ENCODE peak calls at places on chromosomes 1 and 21, in six cellular contexts. J, G, M, I, P and S are unnamed samples.

GRCh38 chr1:57162607-57163235 is 196.9 kb upstream of the C8B start:
- DNase-seq in J (no peak), I (no peak), M (peak; percentile 17), G (no peak), P (no peak), S (no peak)

GRCh38 chr1:169307176-169307575 is 60.4 kb downstream of the NME7 start:
- DNase-seq in M (no peak), J (no peak), I (no peak), G (no peak), P (no peak), S (no peak)

GRCh38 chr1:54328117-54328636 is 78.0 kb downstream of the SSBP3 start:
- DNase-seq in I (no peak), G (no peak), M (no peak), J (no peak), P (no peak), S (no peak)

GRCh38 chr1:168372857-168373520 is 92.3 kb downstream of the TBX19 start:
- DNase-seq in G (no peak), I (no peak), J (no peak), M (no peak), P (no peak), S (no peak)

GRCh38 chr1:112317556-112317955 is 78.5 kb upstream of the CTTNBP2NL start:
- DNase-seq in G (no peak), J (no peak), P (no peak), M (no peak), I (no peak), S (no peak)

GRCh38 chr1:93155335-93155734 is 24.9 kb downstream of the TMED5 start:
- DNase-seq in I (no peak), M (no peak), P (no peak), J (no peak), G (no peak), S (no peak)

GRCh38 chr1:199150764-199151163 is 511.9 kb downstream of the PTPRC start:
- DNase-seq in G (no peak), P (no peak), I (no peak), M (no peak), J (no peak), S (no peak)

GRCh38 chr1:99707535-99708142 is 58.8 kb downstream of the FRRS1 start:
- DNase-seq in M (peak; percentile 60), J (peak; percentile 65), G (no peak), P (peak; percentile 11), I (no peak), S (peak; percentile 67)

GRCh38 chr1:40162791-40163441 is 1.7 kb downstream of the RLF start:
- DNase-seq in P (no peak), I (no peak), J (no peak), G (no peak), M (no peak), S (no peak)

GRCh38 chr1:169906938-169907337 is 13.2 kb upstream of the SCYL3 start:
- DNase-seq in G (no peak), J (no peak), I (no peak), P (no peak), M (no peak), S (no peak)

GRCh38 chr1:206709772-206710456 is 25.2 kb downstream of the MAPKAPK2 start:
- DNase-seq in I (no peak), J (no peak), P (no peak), M (no peak), G (no peak), S (no peak)

GRCh38 chr1:89799495-89799894 is 21.3 kb upstream of the LRRC8D start:
- DNase-seq in I (no peak), P (no peak), G (no peak), J (no peak), M (no peak), S (peak; percentile 37)

GRCh38 chr21:36741506-36741905 is 42.6 kb downstream of the SIM2 start:
- DNase-seq in I (no peak), P (no peak), G (no peak), M (no peak), J (peak; percentile 56), S (no peak)

GRCh38 chr1:201022824-201023516 is 544 bp downstream of the KIF21B start:
- DNase-seq in P (no peak), G (no peak), J (no peak), I (no peak), M (no peak), S (peak; percentile 60)

GRCh38 chr1:33433509-33434362 is 2.8 kb upstream of the PHC2 start:
- DNase-seq in G (no peak), I (peak; percentile 99), J (no peak), P (peak; percentile 91), M (peak; percentile 54), S (no peak)

GRCh38 chr1:32411261-32411660 is 17.0 kb upstream of the BSDC1 start:
- DNase-seq in I (no peak), M (no peak), G (no peak), J (no peak), P (no peak), S (no peak)

GRCh38 chr21:41509733-41510132 is 1.8 kb upstream of the TMPRSS2 start:
- DNase-seq in P (no peak), I (no peak), J (no peak), G (no peak), M (no peak), S (no peak)

GRCh38 chr21:34836103-34836932 is 167.5 kb downstream of the CLIC6 start:
- DNase-seq in M (peak; percentile 22), G (peak; percentile 85), I (peak; percentile 98), J (peak; percentile 88), P (peak; percentile 99), S (no peak)

DNA sequence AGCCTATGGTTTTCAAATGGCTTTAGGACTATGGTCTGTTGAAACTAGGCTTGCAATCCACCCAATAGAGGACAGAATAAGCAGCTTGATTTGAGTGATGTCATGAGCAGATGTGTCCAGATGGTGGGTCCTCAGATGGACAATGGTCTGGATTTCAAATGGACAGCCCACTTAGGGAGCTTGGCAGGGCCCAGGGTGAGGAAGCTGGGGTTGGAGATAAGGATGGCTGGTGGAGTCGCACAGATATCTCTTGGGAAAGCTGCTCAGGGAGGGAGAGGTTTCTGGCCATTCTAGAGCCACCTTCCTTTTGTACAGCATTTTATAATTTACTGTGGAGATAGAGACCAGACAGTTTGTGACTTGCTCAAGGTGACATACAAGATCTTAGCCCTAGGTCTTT is 55.0 kb downstream of the NFASC start:
- DNase-seq in G (no peak), I (no peak), P (no peak), M (no peak), J (no peak), S (no peak)
- H3K4me3 ChIP-seq in G (no peak overlapping the region), I (no peak overlapping the region), P (no peak overlapping the region), M (no peak overlapping the region), J (no peak overlapping the region), S (no peak overlapping the region)

GRCh38 chr1:1246601-1247340 is at the start of gene C1QTNF12:
- DNase-seq in G (peak; percentile 48), J (peak; percentile 62), P (no peak), M (no peak), I (no peak), S (no peak)
- TF ChIP-seq CTCF in G (no peak), J (no peak), P (no peak), M (no peak), I (no peak), S (no peak)

DNA sequence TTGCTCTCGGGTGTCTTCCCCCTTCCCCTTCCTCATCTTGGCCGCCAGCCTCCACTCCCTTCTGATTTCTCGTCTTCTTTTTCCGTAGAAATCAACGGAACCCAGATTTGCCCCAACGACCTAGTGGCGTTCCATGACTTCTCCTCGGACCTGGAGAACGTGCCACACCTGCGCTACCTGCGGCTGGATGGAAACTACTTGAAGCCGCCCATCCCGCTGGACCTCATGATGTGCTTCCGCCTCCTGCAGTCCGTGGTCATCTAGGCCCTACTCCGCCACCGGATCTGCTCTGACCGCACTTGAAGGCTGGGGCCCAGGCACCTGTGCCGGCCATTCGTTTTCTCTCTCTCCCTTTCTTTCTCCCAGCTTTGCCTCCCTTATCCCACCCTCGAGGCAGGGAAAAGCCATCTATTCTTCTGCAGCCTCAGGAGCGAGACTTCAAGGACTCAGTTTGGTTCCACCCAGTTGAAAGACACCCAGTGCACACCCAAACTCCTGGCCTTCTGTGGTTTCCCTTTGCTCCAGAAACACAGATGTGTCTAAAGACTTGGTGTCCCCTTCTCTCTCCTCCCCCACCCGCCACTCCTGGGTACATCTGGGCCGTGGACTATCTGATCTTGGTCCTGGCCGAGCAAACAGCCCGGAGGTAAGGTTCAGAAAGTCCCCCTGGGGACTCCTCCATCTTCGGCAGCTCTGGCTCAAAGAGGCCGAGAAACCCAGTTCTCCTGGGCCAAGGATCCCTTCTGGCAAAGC is 7.2 kb upstream of the OPTC start:
- DNase-seq in P (no peak), G (no peak), M (no peak), J (no peak), I (no peak), S (no peak)
- H3K4me3 ChIP-seq in P (no peak overlapping the region), G (no peak overlapping the region), M (no peak overlapping the region), J (peak overlapping the region; percentile 39), I (no peak overlapping the region), S (no peak overlapping the region)

GRCh38 chr1:28282426-28283407 is 23.4 kb downstream of the SESN2 start:
- DNase-seq in J (no peak), I (no peak), M (no peak), P (no peak), G (peak; percentile 90), S (no peak)
- TF ChIP-seq CTCF in J (no peak), I (no peak), M (no peak), P (no peak), G (no peak), S (no peak)

GRCh38 chr21:16125274-16125673 is 395.5 kb downstream of the USP25 start:
- DNase-seq in I (no peak), M (no peak), J (no peak), G (no peak), P (no peak), S (no peak)

GRCh38 chr21:16124397-16125130 is 394.8 kb downstream of the USP25 start:
- DNase-seq in P (peak; percentile 51), I (peak; percentile 83), G (no peak), J (no peak), M (no peak), S (no peak)
- H3K4me3 ChIP-seq in P (no peak overlapping the region), I (no peak overlapping the region), G (no peak overlapping the region), J (no peak overlapping the region), M (no peak overlapping the region), S (no peak overlapping the region)

GRCh38 chr1:221961532-221962292 is 219.8 kb upstream of the DUSP10 start:
- DNase-seq in P (no peak), I (no peak), M (no peak), J (no peak), G (peak; percentile 71), S (peak; percentile 69)

GRCh38 chr1:221963742-221964141 is 221.9 kb upstream of the DUSP10 start:
- DNase-seq in J (no peak), P (no peak), M (no peak), I (no peak), G (no peak), S (no peak)

GRCh38 chr1:221962385-221962784 is 220.5 kb upstream of the DUSP10 start:
- DNase-seq in G (no peak), I (no peak), P (no peak), J (no peak), M (no peak), S (no peak)

GRCh38 chr1:221965252-221965651 is 223.4 kb upstream of the DUSP10 start:
- DNase-seq in I (no peak), P (no peak), J (no peak), G (no peak), M (no peak), S (no peak)
- TF ChIP-seq CTCF in I (no peak), P (no peak), J (no peak), G (no peak), M (no peak), S (no peak)

GRCh38 chr1:23805025-23805424 is 4.5 kb upstream of the GALE start:
- DNase-seq in J (no peak), I (no peak), G (no peak), M (no peak), P (no peak), S (no peak)
- H3K4me3 ChIP-seq in J (no peak overlapping the region), I (no peak overlapping the region), G (no peak overlapping the region), M (no peak overlapping the region), P (no peak overlapping the region), S (no peak overlapping the region)